ENCODE peak calls at places on chromosomes 4 and X, in four cellular contexts. One of them, this sample, is unnamed.
A peak's percentile ranks its signal among the peaks of the same experiment; 100 is the strongest.

GRCh38 chr4:132709024-132709423 is 440.1 kb upstream of the PCDH10 start:
- DNase-seq in CD8-positive, alpha-beta memory T cell: no peak
- DNase-seq in kidney: no peak
- DNase-seq in Peyer's patch: no peak
- DNase-seq in this sample: no peak

GRCh38 chr4:108965472-108966076 is 202.7 kb upstream of the ETNPPL start:
- DNase-seq in Peyer's patch: no peak
- DNase-seq in CD8-positive, alpha-beta memory T cell: no peak
- DNase-seq in kidney: no peak
- DNase-seq in this sample: no peak

GRCh38 chrX:120604359-120604782 is 470 bp downstream of the MCTS1 start:
- DNase-seq in kidney: no peak
- DNase-seq in Peyer's patch: peak; percentile 54
- DNase-seq in CD8-positive, alpha-beta memory T cell: peak; percentile 31
- DNase-seq in this sample: peak; percentile 61

GRCh38 chr4:81635128-81635527 is 163.4 kb upstream of the RASGEF1B start:
- DNase-seq in CD8-positive, alpha-beta memory T cell: no peak
- DNase-seq in Peyer's patch: no peak
- DNase-seq in kidney: no peak
- DNase-seq in this sample: no peak

GRCh38 chr4:150106886-150107285 is 28.6 kb downstream of the DCLK2 start:
- DNase-seq in Peyer's patch: no peak
- DNase-seq in kidney: no peak
- DNase-seq in CD8-positive, alpha-beta memory T cell: no peak
- DNase-seq in this sample: no peak

GRCh38 chr4:30632751-30633150 is 87.4 kb upstream of the PCDH7 start:
- DNase-seq in Peyer's patch: no peak
- DNase-seq in kidney: no peak
- DNase-seq in CD8-positive, alpha-beta memory T cell: no peak
- DNase-seq in this sample: no peak

GRCh38 chr4:41714601-41715000 is 33.9 kb downstream of the PHOX2B start:
- DNase-seq in kidney: no peak
- DNase-seq in Peyer's patch: no peak
- DNase-seq in CD8-positive, alpha-beta memory T cell: no peak
- DNase-seq in this sample: no peak

GRCh38 chr4:150212927-150213326 is 134.7 kb downstream of the DCLK2 start:
- DNase-seq in Peyer's patch: no peak
- DNase-seq in CD8-positive, alpha-beta memory T cell: no peak
- DNase-seq in kidney: no peak
- DNase-seq in this sample: no peak

GRCh38 chrX:149497626-149498025 is 7.5 kb downstream of the IDS start:
- DNase-seq in kidney: no peak
- DNase-seq in CD8-positive, alpha-beta memory T cell: no peak
- DNase-seq in Peyer's patch: no peak
- DNase-seq in this sample: no peak

GRCh38 chrX:13082286-13083065 is 38.1 kb upstream of the FAM9C start:
- DNase-seq in Peyer's patch: no peak
- DNase-seq in kidney: no peak
- DNase-seq in CD8-positive, alpha-beta memory T cell: no peak
- DNase-seq in this sample: no peak

GRCh38 chrX:13087322-13088154 is 43.1 kb upstream of the FAM9C start:
- DNase-seq in kidney: no peak
- DNase-seq in CD8-positive, alpha-beta memory T cell: peak; percentile 89
- DNase-seq in Peyer's patch: peak; percentile 86
- DNase-seq in this sample: peak; percentile 72

GRCh38 chrX:13085533-13085932 is 41.1 kb upstream of the FAM9C start:
- DNase-seq in CD8-positive, alpha-beta memory T cell: no peak
- DNase-seq in kidney: no peak
- DNase-seq in Peyer's patch: peak; percentile 81
- DNase-seq in this sample: no peak

GRCh38 chrX:13086076-13086475 is 41.7 kb upstream of the FAM9C start:
- DNase-seq in Peyer's patch: no peak
- DNase-seq in kidney: no peak
- DNase-seq in CD8-positive, alpha-beta memory T cell: no peak
- DNase-seq in this sample: no peak

GRCh38 chrX:13084611-13085010 is 40.2 kb upstream of the FAM9C start:
- DNase-seq in Peyer's patch: no peak
- DNase-seq in CD8-positive, alpha-beta memory T cell: no peak
- DNase-seq in kidney: no peak
- DNase-seq in this sample: no peak
- H3K4me1 ChIP-seq in Peyer's patch: no peaks in the 10 kb centered on the region
- H3K4me1 ChIP-seq in CD8-positive, alpha-beta memory T cell: peaks cover 94% of the 10 kb centered on the region
- H3K4me1 ChIP-seq in kidney: peaks cover 4% of the 10 kb centered on the region
- H3K4me1 ChIP-seq in this sample: peaks cover 4% of the 10 kb centered on the region

GRCh38 chrX:51853251-51853650 is 40.2 kb upstream of the MAGED1 start:
- DNase-seq in Peyer's patch: no peak
- DNase-seq in kidney: no peak
- DNase-seq in CD8-positive, alpha-beta memory T cell: no peak
- DNase-seq in this sample: no peak

GRCh38 chrX:51851507-51852085 is 41.8 kb upstream of the MAGED1 start:
- DNase-seq in Peyer's patch: no peak
- DNase-seq in CD8-positive, alpha-beta memory T cell: no peak
- DNase-seq in kidney: no peak
- DNase-seq in this sample: no peak

GRCh38 chrX:51855698-51856097 is 37.7 kb upstream of the MAGED1 start:
- DNase-seq in CD8-positive, alpha-beta memory T cell: no peak
- DNase-seq in Peyer's patch: no peak
- DNase-seq in kidney: no peak
- DNase-seq in this sample: no peak

GRCh38 chrX:51852096-51852495 is 41.3 kb upstream of the MAGED1 start:
- DNase-seq in CD8-positive, alpha-beta memory T cell: no peak
- DNase-seq in Peyer's patch: no peak
- DNase-seq in kidney: no peak
- DNase-seq in this sample: no peak

GRCh38 chrX:51852621-51853020 is 40.8 kb upstream of the MAGED1 start:
- DNase-seq in CD8-positive, alpha-beta memory T cell: no peak
- DNase-seq in Peyer's patch: no peak
- DNase-seq in kidney: no peak
- DNase-seq in this sample: no peak
- H3K4me1 ChIP-seq in CD8-positive, alpha-beta memory T cell: no peaks in the 10 kb centered on the region
- H3K4me1 ChIP-seq in Peyer's patch: no peaks in the 10 kb centered on the region
- H3K4me1 ChIP-seq in kidney: no peaks in the 10 kb centered on the region
- H3K4me1 ChIP-seq in this sample: no peaks in the 10 kb centered on the region

DNA sequence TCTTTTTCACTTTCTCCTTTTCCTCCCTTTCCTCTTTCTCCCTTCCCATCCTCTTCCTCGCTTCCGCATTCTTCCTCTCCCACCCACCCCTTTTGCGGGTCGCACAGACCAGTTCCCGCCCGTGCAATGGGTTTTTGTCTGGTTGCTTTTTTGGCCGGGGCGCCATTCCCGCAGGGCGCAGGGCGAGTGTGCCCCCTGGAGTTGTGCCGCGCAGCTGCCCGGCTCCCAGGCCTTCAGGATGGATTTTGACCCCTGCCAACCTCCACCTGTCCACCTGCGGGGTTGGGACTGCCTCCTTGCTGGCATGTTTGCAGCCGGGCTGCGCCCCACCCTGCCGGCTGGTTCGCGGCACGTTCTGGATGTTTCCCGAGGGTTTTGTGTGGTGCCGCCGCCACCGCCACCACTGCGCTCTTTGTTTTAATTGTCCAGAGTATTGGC is 578 bp upstream of the SEL1L3 start:
- DNase-seq in kidney: peak; percentile 78
- DNase-seq in Peyer's patch: peak; percentile 87
- DNase-seq in CD8-positive, alpha-beta memory T cell: no peak
- DNase-seq in this sample: no peak
- H3K4me1 ChIP-seq in kidney: no peaks in the 10 kb centered on the region
- H3K4me1 ChIP-seq in Peyer's patch: peaks cover 14% of the 10 kb centered on the region
- H3K4me1 ChIP-seq in CD8-positive, alpha-beta memory T cell: peaks cover 34% of the 10 kb centered on the region
- H3K4me1 ChIP-seq in this sample: peaks cover 5% of the 10 kb centered on the region

DNA sequence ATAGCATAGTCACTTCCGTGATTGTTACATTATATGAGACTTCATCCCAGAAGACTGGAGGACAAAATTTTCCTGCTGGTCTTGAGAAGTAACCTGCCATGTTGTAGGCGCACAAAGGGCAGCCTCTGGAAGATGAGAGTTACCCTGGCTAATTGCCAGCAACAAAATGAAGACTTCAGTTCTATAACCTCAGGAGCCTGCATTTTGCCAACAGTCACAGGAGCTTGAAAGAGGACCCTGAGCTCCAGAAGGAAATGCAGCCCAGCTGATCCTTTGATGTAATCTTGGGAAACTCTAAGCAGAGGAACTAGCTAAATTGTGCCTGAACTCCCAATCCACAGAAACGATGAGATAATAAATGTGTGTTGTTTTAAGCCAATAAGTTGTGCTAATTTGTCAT is 89.9 kb upstream of the MAPK10 start:
- DNase-seq in kidney: no peak
- DNase-seq in CD8-positive, alpha-beta memory T cell: no peak
- DNase-seq in Peyer's patch: no peak
- DNase-seq in this sample: no peak
- H3K4me1 ChIP-seq in kidney: peaks cover 5% of the 10 kb centered on the region
- H3K4me1 ChIP-seq in CD8-positive, alpha-beta memory T cell: no peaks in the 10 kb centered on the region
- H3K4me1 ChIP-seq in Peyer's patch: no peaks in the 10 kb centered on the region
- H3K4me1 ChIP-seq in this sample: peaks cover 14% of the 10 kb centered on the region

GRCh38 chr4:98518555-98519267 is 139.7 kb downstream of the TSPAN5 start:
- DNase-seq in CD8-positive, alpha-beta memory T cell: no peak
- DNase-seq in kidney: no peak
- DNase-seq in Peyer's patch: peak; percentile 68
- DNase-seq in this sample: no peak

GRCh38 chr4:98519268-98519993 is 139.0 kb downstream of the TSPAN5 start:
- DNase-seq in Peyer's patch: no peak
- DNase-seq in CD8-positive, alpha-beta memory T cell: no peak
- DNase-seq in kidney: no peak
- DNase-seq in this sample: peak; percentile 33

GRCh38 chr4:98522062-98522461 is 136.3 kb downstream of the TSPAN5 start:
- DNase-seq in Peyer's patch: no peak
- DNase-seq in CD8-positive, alpha-beta memory T cell: no peak
- DNase-seq in kidney: no peak
- DNase-seq in this sample: peak; percentile 20

GRCh38 chr4:98522603-98523395 is 135.6 kb downstream of the TSPAN5 start:
- DNase-seq in Peyer's patch: no peak
- DNase-seq in kidney: no peak
- DNase-seq in CD8-positive, alpha-beta memory T cell: no peak
- DNase-seq in this sample: peak; percentile 92

DNA sequence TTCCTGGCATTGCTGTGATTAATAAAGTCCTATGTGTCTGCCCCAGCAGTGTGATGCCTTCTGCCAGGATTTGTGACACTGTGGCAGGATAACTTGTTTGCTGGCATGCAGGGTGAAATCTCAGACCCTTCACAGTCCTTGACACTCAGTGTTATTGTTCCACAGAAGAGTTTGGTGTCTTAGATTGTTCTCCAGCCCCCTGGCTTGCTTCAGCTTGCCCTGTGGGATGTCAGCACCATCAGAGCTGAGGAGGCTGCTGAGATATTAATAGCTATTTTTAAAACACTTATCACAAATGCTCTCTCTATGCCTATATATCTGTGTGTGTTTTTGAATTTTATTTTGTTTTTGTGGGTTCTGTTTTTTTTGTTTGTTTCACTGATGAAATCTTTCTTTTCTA is 136.9 kb downstream of the TSPAN5 start:
- DNase-seq in Peyer's patch: no peak
- DNase-seq in kidney: no peak
- DNase-seq in CD8-positive, alpha-beta memory T cell: no peak
- DNase-seq in this sample: no peak
- H3K4me1 ChIP-seq in Peyer's patch: no peaks in the 10 kb centered on the region
- H3K4me1 ChIP-seq in kidney: no peaks in the 10 kb centered on the region
- H3K4me1 ChIP-seq in CD8-positive, alpha-beta memory T cell: peaks cover 5% of the 10 kb centered on the region
- H3K4me1 ChIP-seq in this sample: peaks cover 19% of the 10 kb centered on the region

GRCh38 chr4:633406-633805 is 8.0 kb downstream of the PDE6B start:
- DNase-seq in kidney: peak; percentile 49
- DNase-seq in CD8-positive, alpha-beta memory T cell: no peak
- DNase-seq in Peyer's patch: no peak
- DNase-seq in this sample: no peak

GRCh38 chr4:633976-634598 is 8.7 kb downstream of the PDE6B start:
- DNase-seq in kidney: peak; percentile 60
- DNase-seq in Peyer's patch: no peak
- DNase-seq in CD8-positive, alpha-beta memory T cell: no peak
- DNase-seq in this sample: no peak

GRCh38 chr4:632926-633325 is 7.6 kb downstream of the PDE6B start:
- DNase-seq in CD8-positive, alpha-beta memory T cell: no peak
- DNase-seq in Peyer's patch: no peak
- DNase-seq in kidney: peak; percentile 37
- DNase-seq in this sample: no peak

GRCh38 chr4:630661-631060 is 5.3 kb downstream of the PDE6B start:
- DNase-seq in kidney: peak; percentile 52
- DNase-seq in CD8-positive, alpha-beta memory T cell: no peak
- DNase-seq in Peyer's patch: no peak
- DNase-seq in this sample: no peak

DNA sequence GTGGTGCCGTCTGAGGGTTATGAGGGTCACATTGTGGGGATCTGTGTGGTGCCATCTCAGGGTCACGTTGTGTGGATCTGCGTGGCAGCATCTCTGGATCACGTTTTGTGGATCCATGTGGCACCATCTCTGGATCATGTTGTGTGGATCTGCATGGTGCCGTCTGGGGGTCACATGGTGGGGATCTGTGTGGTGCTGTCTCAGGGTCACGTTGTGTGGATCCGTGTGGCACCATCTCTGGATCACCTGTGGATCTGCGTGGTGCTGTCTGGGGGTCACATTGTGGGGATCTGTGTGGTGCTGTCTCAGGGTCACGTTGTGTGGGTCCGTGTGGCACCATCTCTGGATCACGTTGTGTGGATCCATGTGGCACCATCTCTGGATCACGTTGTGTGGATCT is 7.0 kb downstream of the PDE6B start:
- DNase-seq in Peyer's patch: no peak
- DNase-seq in kidney: peak; percentile 12
- DNase-seq in CD8-positive, alpha-beta memory T cell: no peak
- DNase-seq in this sample: no peak
- H3K4me1 ChIP-seq in Peyer's patch: no peaks in the 10 kb centered on the region
- H3K4me1 ChIP-seq in kidney: no peaks in the 10 kb centered on the region
- H3K4me1 ChIP-seq in CD8-positive, alpha-beta memory T cell: no peaks in the 10 kb centered on the region
- H3K4me1 ChIP-seq in this sample: peaks cover 2% of the 10 kb centered on the region

GRCh38 chrX:72271812-72272211 is 5.2 kb downstream of the RPS4X start:
- DNase-seq in kidney: no peak
- DNase-seq in Peyer's patch: no peak
- DNase-seq in CD8-positive, alpha-beta memory T cell: no peak
- DNase-seq in this sample: no peak

GRCh38 chrX:72268601-72269365 is 8.3 kb downstream of the RPS4X start:
- DNase-seq in CD8-positive, alpha-beta memory T cell: no peak
- DNase-seq in Peyer's patch: no peak
- DNase-seq in kidney: no peak
- DNase-seq in this sample: peak; percentile 67

GRCh38 chrX:72271091-72271490 is 6.0 kb downstream of the RPS4X start:
- DNase-seq in kidney: no peak
- DNase-seq in CD8-positive, alpha-beta memory T cell: no peak
- DNase-seq in Peyer's patch: no peak
- DNase-seq in this sample: no peak

GRCh38 chrX:72269671-72270251 is 7.3 kb downstream of the RPS4X start:
- DNase-seq in Peyer's patch: no peak
- DNase-seq in CD8-positive, alpha-beta memory T cell: no peak
- DNase-seq in kidney: no peak
- DNase-seq in this sample: peak; percentile 69

GRCh38 chrX:72270316-72270866 is 6.7 kb downstream of the RPS4X start:
- DNase-seq in kidney: no peak
- DNase-seq in CD8-positive, alpha-beta memory T cell: no peak
- DNase-seq in Peyer's patch: no peak
- DNase-seq in this sample: no peak
- H3K4me1 ChIP-seq in kidney: no peaks in the 10 kb centered on the region
- H3K4me1 ChIP-seq in CD8-positive, alpha-beta memory T cell: peaks cover 24% of the 10 kb centered on the region
- H3K4me1 ChIP-seq in Peyer's patch: no peaks in the 10 kb centered on the region
- H3K4me1 ChIP-seq in this sample: peaks cover 11% of the 10 kb centered on the region